ENCODE peak calls at places on chromosome 11, in seven cellular contexts. H is tibial artery, O is right lobe of liver, K is lung, W is brain microvascular endothelial cell, J is K562, A is fibroblast of lung. G is an unnamed sample.

GRCh38 chr11:798093-798713 is at the start of gene SLC25A22:
- DNase-seq in H (peak; percentile 82), O (peak; percentile 83), K (peak; percentile 79), W (peak; percentile 57), J (peak; percentile 89), A (peak; percentile 63), G (peak; percentile 84)

GRCh38 chr11:62805991-62806441 is 776 bp upstream of the NXF1 start:
- DNase-seq in H (no peak), O (no peak), K (no peak), W (no peak), J (peak; percentile 63), A (no peak), G (no peak)

GRCh38 chr11:20065040-20065805 is 95.1 kb downstream of the DBX1 start:
- DNase-seq in H (no peak), O (no peak), K (no peak), W (no peak), J (no peak), A (no peak), G (no peak)

GRCh38 chr11:74572349-74572748 is 20.0 kb upstream of the POLD3 start:
- DNase-seq in H (no peak), O (no peak), K (no peak), W (no peak), J (no peak), A (no peak), G (no peak)

GRCh38 chr11:129117595-129118350 is 74.4 kb downstream of the ARHGAP32 start:
- DNase-seq in H (no peak), O (peak; percentile 46), K (peak; percentile 43), W (peak; percentile 63), J (peak; percentile 54), A (peak; percentile 87), G (peak; percentile 59)

GRCh38 chr11:70531281-70532065 is 133.1 kb downstream of the CTTN start:
- DNase-seq in H (no peak), O (no peak), K (no peak), W (no peak), J (no peak), A (no peak), G (no peak)

GRCh38 chr11:93857413-93858185 is 7.2 kb upstream of the VSTM5 start:
- DNase-seq in H (no peak), O (no peak), K (peak; percentile 10), W (no peak), J (no peak), A (peak; percentile 36), G (no peak)

GRCh38 chr11:33266418-33267215 is 9.4 kb downstream of the HIPK3 start:
- DNase-seq in H (peak; percentile 75), O (no peak), K (no peak), W (peak; percentile 85), J (peak; percentile 31), A (peak; percentile 79), G (no peak)

GRCh38 chr11:112213753-112214152 is 12.5 kb upstream of the PTS start:
- DNase-seq in H (no peak), O (peak; percentile 59), K (no peak), W (peak; percentile 23), J (no peak), A (no peak), G (no peak)

GRCh38 chr11:127843483-127844396 is 743.6 kb downstream of the ETS1 start:
- DNase-seq in H (peak; percentile 66), O (peak; percentile 79), K (peak; percentile 48), W (peak; percentile 79), J (peak; percentile 36), A (peak; percentile 56), G (peak; percentile 61)

GRCh38 chr11:123939317-123939716 is at the start of gene OR4D5:
- DNase-seq in H (no peak), O (no peak), K (no peak), W (no peak), J (no peak), A (no peak), G (no peak)

GRCh38 chr11:109059402-109059801 is 362.6 kb upstream of the C11orf87 start:
- DNase-seq in H (no peak), O (no peak), K (no peak), W (no peak), J (no peak), A (no peak), G (no peak)

GRCh38 chr11:84819561-84819960 is 807.6 kb downstream of the DLG2 start:
- DNase-seq in H (no peak), O (no peak), K (no peak), W (no peak), J (no peak), A (no peak), G (no peak)

GRCh38 chr11:41978951-41979350 is 519.5 kb upstream of the LRRC4C start:
- DNase-seq in H (no peak), O (no peak), K (no peak), W (no peak), J (no peak), A (no peak), G (no peak)

GRCh38 chr11:6353367-6353987 is 33.2 kb upstream of the CAVIN3 start:
- DNase-seq in H (peak; percentile 70), O (peak; percentile 80), K (peak; percentile 64), W (peak; percentile 20), J (peak; percentile 71), A (peak; percentile 53), G (peak; percentile 61)

GRCh38 chr11:104064016-104064630 is 27.7 kb downstream of the DDI1 start:
- DNase-seq in H (no peak), O (no peak), K (no peak), W (no peak), J (no peak), A (no peak), G (no peak)

GRCh38 chr11:23359297-23359696 is 499.0 kb upstream of the CCDC179 start:
- DNase-seq in H (no peak), O (no peak), K (no peak), W (peak; percentile 86), J (no peak), A (peak; percentile 95), G (peak; percentile 51)

GRCh38 chr11:115670538-115671200 is 166.5 kb upstream of the CADM1 start:
- DNase-seq in H (no peak), O (no peak), K (no peak), W (no peak), J (no peak), A (no peak), G (no peak)

GRCh38 chr11:126158054-126158791 is 53.2 kb downstream of the RPUSD4 start:
- DNase-seq in H (no peak), O (no peak), K (no peak), W (no peak), J (no peak), A (peak; percentile 41), G (no peak)

GRCh38 chr11:15944460-15944859 is 411.9 kb downstream of the SOX6 start:
- DNase-seq in H (no peak), O (no peak), K (no peak), W (no peak), J (no peak), A (no peak), G (no peak)

GRCh38 chr11:73961321-73961720 is 10.5 kb downstream of the DNAJB13 start:
- DNase-seq in H (no peak), O (no peak), K (no peak), W (no peak), J (no peak), A (no peak), G (no peak)

DNA sequence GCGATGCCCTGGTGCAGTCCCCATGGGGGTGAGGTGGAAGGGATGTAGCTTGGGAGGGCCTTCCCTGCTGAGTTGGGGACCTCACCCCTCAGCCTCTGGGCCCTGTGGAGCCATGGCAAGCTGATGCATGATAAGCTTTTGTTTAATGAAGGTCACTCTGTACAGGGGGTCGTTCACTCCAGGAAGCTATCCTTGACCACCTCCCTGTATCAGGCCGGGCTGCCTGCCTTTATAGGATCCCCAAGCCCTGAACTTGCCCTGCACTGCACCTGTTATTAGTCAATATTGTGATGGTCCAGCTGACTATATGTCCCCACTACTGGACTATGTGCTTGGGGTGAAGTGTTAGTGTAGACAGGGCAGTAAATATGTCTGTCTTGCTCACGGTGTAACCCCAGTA is 49.7 kb upstream of the MYEOV start:
- DNase-seq in H (no peak), O (no peak), K (no peak), W (no peak), J (no peak), A (no peak), G (no peak)
- H3K27ac ChIP-seq in H (no peak overlapping the region), O (no peak overlapping the region), K (no peak overlapping the region), W (no peak overlapping the region), J (no peak overlapping the region), A (no peak overlapping the region), G (no peak overlapping the region)

DNA sequence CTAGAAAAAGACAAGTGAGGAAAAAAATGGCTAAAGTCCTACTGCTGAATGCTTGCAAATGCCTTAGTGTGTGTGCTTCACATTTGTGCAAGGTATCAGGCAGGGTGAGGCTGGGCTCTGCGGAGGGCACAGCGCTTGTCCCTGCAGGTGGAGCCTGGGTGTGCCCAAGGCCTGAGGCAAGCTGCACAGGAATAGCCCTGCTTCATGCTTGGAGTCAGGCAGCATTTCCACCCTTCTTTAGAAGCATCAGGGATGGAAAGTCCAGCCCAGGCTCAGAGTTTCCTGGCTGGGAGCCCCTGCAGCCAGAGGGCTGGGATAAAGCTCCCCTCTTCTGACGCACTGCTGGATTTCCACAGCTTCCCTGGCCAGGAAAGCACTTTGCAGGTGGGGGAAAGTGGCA is 63.5 kb downstream of the GALNT18 start:
- DNase-seq in H (peak; percentile 73), O (no peak), K (peak; percentile 66), W (no peak), J (no peak), A (no peak), G (peak; percentile 51)
- TF ChIP-seq CTCF in H (no peak), O (no peak), K (no peak), W (no peak), J (no peak), A (no peak), G (no peak)

DNA sequence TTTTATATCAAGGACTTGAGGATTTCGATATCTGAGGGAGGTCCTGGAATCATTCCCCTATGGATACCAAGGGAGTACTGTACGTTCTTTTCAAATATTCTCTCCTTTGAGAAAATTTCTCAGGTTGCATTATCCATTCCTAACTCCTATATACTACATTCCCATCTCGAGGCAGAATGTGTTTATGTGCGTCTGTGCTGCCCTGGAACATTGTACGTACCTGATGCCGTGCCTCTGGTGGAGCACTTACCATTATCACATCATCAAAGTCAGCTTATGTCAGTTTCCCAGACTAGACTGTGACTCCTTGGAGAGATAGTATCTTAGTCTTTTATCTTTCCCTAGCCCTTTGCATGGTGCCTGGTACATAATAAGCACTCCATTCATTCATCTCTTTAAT is 21.7 kb downstream of the UBASH3B start:
- DNase-seq in H (no peak), O (no peak), K (no peak), W (no peak), J (no peak), A (no peak), G (no peak)
- H3K27ac ChIP-seq in H (no peak overlapping the region), O (no peak overlapping the region), K (no peak overlapping the region), W (no peak overlapping the region), J (no peak overlapping the region), A (no peak overlapping the region), G (no peak overlapping the region)

DNA sequence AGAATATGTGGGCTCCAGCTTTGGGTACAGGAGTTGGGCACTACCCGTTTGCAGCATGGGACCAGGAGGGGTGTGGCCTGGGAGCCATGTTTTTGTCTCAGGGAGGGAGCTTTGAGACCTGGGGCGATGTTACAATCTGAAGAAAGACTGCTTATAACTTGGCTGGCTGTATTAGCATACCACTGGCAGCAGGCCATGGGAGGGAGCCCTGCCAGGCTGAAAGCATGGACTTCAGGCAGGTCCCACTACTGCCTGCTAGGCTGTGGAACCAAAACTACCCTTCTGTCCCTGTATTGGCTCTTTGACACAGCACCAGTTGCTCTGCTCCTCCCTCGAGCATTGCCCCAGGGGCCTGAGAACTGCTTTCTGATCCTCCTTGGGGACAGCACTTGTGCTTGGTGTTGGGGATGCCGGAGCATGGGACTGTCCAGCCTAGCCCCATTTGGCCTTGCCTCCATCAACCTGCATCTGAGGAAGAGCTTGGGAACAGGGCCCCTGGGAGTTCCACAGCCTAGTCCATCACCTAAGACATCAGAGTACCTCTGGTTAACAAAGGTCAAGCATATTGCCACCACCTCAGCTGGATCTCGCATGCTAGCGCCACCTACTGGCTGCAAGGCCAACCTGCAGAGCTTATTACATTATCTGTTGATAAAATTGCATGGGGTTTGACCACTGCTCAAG is 217.4 kb downstream of the SBF2 start:
- DNase-seq in H (peak; percentile 89), O (peak; percentile 66), K (no peak), W (peak; percentile 6), J (peak; percentile 69), A (peak; percentile 73), G (peak; percentile 5)
- TF ChIP-seq CTCF in H (peak; percentile 32), O (peak; percentile 50), K (no peak), W (peak; percentile 82), J (peak; percentile 86), A (peak; percentile 64), G (peak; percentile 42)